ENCODE peak calls at places on chromosomes 16 and 17, in four cellular contexts. One of them, this sample, is unnamed.

GRCh38 chr17:32516940-32517711 is 30.3 kb downstream of the CDK5R1 start:
- DNase-seq in thoracic aorta: no peak
- DNase-seq in adrenal gland: no peak
- DNase-seq in OCI-LY7: no peak
- DNase-seq in this sample: no peak

GRCh38 chr16:24396350-24397271 is 140.5 kb downstream of the CACNG3 start:
- DNase-seq in thoracic aorta: no peak
- DNase-seq in OCI-LY7: peak; percentile 67
- DNase-seq in adrenal gland: no peak
- DNase-seq in this sample: no peak

GRCh38 chr16:89373355-89374110 is 116.8 kb downstream of the ANKRD11 start:
- DNase-seq in thoracic aorta: no peak
- DNase-seq in adrenal gland: peak; percentile 53
- DNase-seq in OCI-LY7: no peak
- DNase-seq in this sample: no peak

GRCh38 chr16:22264786-22265185 is 32.4 kb upstream of the POLR3E start:
- DNase-seq in thoracic aorta: no peak
- DNase-seq in adrenal gland: no peak
- DNase-seq in OCI-LY7: no peak
- DNase-seq in this sample: no peak

GRCh38 chr17:64354396-64354795 is 36.3 kb downstream of the PECAM1 start:
- DNase-seq in thoracic aorta: no peak
- DNase-seq in adrenal gland: no peak
- DNase-seq in OCI-LY7: no peak
- DNase-seq in this sample: peak; percentile 9

GRCh38 chr16:80806957-80807356 is 2.6 kb upstream of the CDYL2 start:
- DNase-seq in thoracic aorta: no peak
- DNase-seq in OCI-LY7: no peak
- DNase-seq in adrenal gland: no peak
- DNase-seq in this sample: peak; percentile 75

GRCh38 chr17:69223809-69224208 is 4.8 kb downstream of the ABCA10 start:
- DNase-seq in thoracic aorta: no peak
- DNase-seq in adrenal gland: no peak
- DNase-seq in OCI-LY7: peak; percentile 19
- DNase-seq in this sample: no peak

GRCh38 chr17:46851029-46851741 is at the start of gene WNT9B:
- DNase-seq in OCI-LY7: no peak
- DNase-seq in adrenal gland: no peak
- DNase-seq in thoracic aorta: no peak
- DNase-seq in this sample: no peak

GRCh38 chr17:44850025-44850424 is 2.3 kb downstream of the HIGD1B start:
- DNase-seq in OCI-LY7: no peak
- DNase-seq in thoracic aorta: no peak
- DNase-seq in adrenal gland: no peak
- DNase-seq in this sample: no peak

GRCh38 chr16:53821957-53822625 is 118.1 kb downstream of the FTO start:
- DNase-seq in adrenal gland: no peak
- DNase-seq in OCI-LY7: no peak
- DNase-seq in thoracic aorta: no peak
- DNase-seq in this sample: no peak

GRCh38 chr16:49058382-49058781 is 223.3 kb downstream of the CBLN1 start:
- DNase-seq in thoracic aorta: no peak
- DNase-seq in adrenal gland: no peak
- DNase-seq in OCI-LY7: peak; percentile 40
- DNase-seq in this sample: no peak

GRCh38 chr17:48259710-48260291 is 152.2 kb downstream of the SNX11 start:
- DNase-seq in adrenal gland: no peak
- DNase-seq in OCI-LY7: peak; percentile 41
- DNase-seq in thoracic aorta: no peak
- DNase-seq in this sample: no peak

GRCh38 chr16:74650966-74651567 is 15.6 kb downstream of the RFWD3 start:
- DNase-seq in thoracic aorta: no peak
- DNase-seq in adrenal gland: no peak
- DNase-seq in OCI-LY7: peak; percentile 31
- DNase-seq in this sample: no peak

GRCh38 chr16:83743720-83744119 is 64.1 kb upstream of the HSBP1 start:
- DNase-seq in thoracic aorta: no peak
- DNase-seq in OCI-LY7: no peak
- DNase-seq in adrenal gland: no peak
- DNase-seq in this sample: no peak

GRCh38 chr16:48831081-48831722 is 221.2 kb upstream of the N4BP1 start:
- DNase-seq in adrenal gland: no peak
- DNase-seq in thoracic aorta: no peak
- DNase-seq in OCI-LY7: no peak
- DNase-seq in this sample: no peak

GRCh38 chr16:55510185-55510805 is 1.4 kb downstream of the LPCAT2 start:
- DNase-seq in thoracic aorta: no peak
- DNase-seq in adrenal gland: no peak
- DNase-seq in OCI-LY7: no peak
- DNase-seq in this sample: no peak
- H3K4me1 ChIP-seq in thoracic aorta: no peaks in the 10 kb centered on the region
- H3K4me1 ChIP-seq in adrenal gland: no peaks in the 10 kb centered on the region
- H3K4me1 ChIP-seq in OCI-LY7: no peaks in the 10 kb centered on the region
- H3K4me1 ChIP-seq in this sample: peaks cover 14% of the 10 kb centered on the region

GRCh38 chr16:46972971-46973456 is 460 bp downstream of the DNAJA2 start:
- DNase-seq in adrenal gland: peak; percentile 49
- DNase-seq in thoracic aorta: no peak
- DNase-seq in OCI-LY7: peak; percentile 68
- DNase-seq in this sample: no peak

GRCh38 chr16:46973457-46974324 is at the start of gene DNAJA2:
- DNase-seq in OCI-LY7: peak; percentile 90
- DNase-seq in adrenal gland: peak; percentile 89
- DNase-seq in thoracic aorta: peak; percentile 69
- DNase-seq in this sample: peak; percentile 89

GRCh38 chr16:46970089-46970488 is 3.4 kb downstream of the DNAJA2 start:
- DNase-seq in thoracic aorta: no peak
- DNase-seq in adrenal gland: peak; percentile 76
- DNase-seq in OCI-LY7: no peak
- DNase-seq in this sample: no peak

GRCh38 chr16:46972429-46972970 is 974 bp downstream of the DNAJA2 start:
- DNase-seq in thoracic aorta: no peak
- DNase-seq in adrenal gland: no peak
- DNase-seq in OCI-LY7: peak; percentile 60
- DNase-seq in this sample: no peak

GRCh38 chr16:46971271-46971670 is 2.2 kb downstream of the DNAJA2 start:
- DNase-seq in adrenal gland: no peak
- DNase-seq in thoracic aorta: no peak
- DNase-seq in OCI-LY7: no peak
- DNase-seq in this sample: no peak
- H3K4me3 ChIP-seq in adrenal gland: no peak overlapping the region
- H3K4me3 ChIP-seq in thoracic aorta: no peak overlapping the region
- H3K4me3 ChIP-seq in OCI-LY7: no peak overlapping the region
- H3K4me3 ChIP-seq in this sample: no peak overlapping the region

GRCh38 chr17:7884581-7885356 is 3.8 kb upstream of the CHD3 start:
- DNase-seq in adrenal gland: no peak
- DNase-seq in OCI-LY7: peak; percentile 32
- DNase-seq in thoracic aorta: no peak
- DNase-seq in this sample: no peak
- H3K4me1 ChIP-seq in adrenal gland: peaks cover 38% of the 10 kb centered on the region
- H3K4me1 ChIP-seq in OCI-LY7: peaks cover 56% of the 10 kb centered on the region
- H3K4me1 ChIP-seq in thoracic aorta: peaks cover 63% of the 10 kb centered on the region
- H3K4me1 ChIP-seq in this sample: peaks cover 27% of the 10 kb centered on the region

DNA sequence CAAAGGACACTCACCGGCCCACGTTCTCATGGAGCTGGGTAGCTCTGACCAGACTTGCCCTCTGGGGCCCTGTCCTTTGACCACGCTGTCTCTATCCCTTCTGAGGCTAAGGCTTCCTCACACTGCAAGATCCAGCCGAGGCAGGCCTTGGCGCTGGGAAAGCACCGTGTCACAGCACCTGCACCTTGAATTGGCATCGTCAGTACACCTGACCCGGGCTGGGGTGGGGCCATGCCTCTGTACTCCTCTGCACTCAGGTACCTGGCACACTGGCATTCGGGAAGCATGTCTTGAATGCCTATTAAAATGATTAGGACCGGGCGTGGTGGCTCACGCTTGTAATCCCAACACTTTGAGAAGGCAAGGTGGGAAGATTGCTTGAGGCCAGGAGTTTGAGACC is 6.0 kb downstream of the TBC1D24 start:
- DNase-seq in adrenal gland: no peak
- DNase-seq in OCI-LY7: no peak
- DNase-seq in thoracic aorta: no peak
- DNase-seq in this sample: no peak
- H3K4me3 ChIP-seq in adrenal gland: no peak overlapping the region
- H3K4me3 ChIP-seq in OCI-LY7: no peak overlapping the region
- H3K4me3 ChIP-seq in thoracic aorta: no peak overlapping the region
- H3K4me3 ChIP-seq in this sample: no peak overlapping the region

This sample was measured in RWPE2.